ENCODE peak calls at places on chromosomes 13 and 19, in seven cellular contexts. N is Karpas-422; A is NCI-H1092 treated with DMSO at 0.1 percent for 48 hours; G is cardiac fibroblast; Z is AG08396; K is stimulated activated effector memory CD8-positive, alpha-beta T cell treated with anti-CD3 and anti-CD28 coated beads, Interleukin-12 subunit alpha, Interleukin-12 subunit beta, amount 100 ng/mL, for 72 hours; J is OCI-M1. T is an unnamed sample.

GRCh38 chr13:40458283-40459031 is 208.0 kb downstream of the FOXO1 start:
- DNase-seq in Z (no peak), N (peak; percentile 66), A (no peak), G (no peak), J (no peak), K (no peak), T (no peak)

GRCh38 chr19:11248852-11249251 is 9.4 kb downstream of the ANGPTL8 start:
- DNase-seq in J (no peak), K (no peak), N (no peak), G (no peak), Z (no peak), A (no peak), T (no peak)

GRCh38 chr19:39677931-39678889 is 22.5 kb downstream of the LGALS16 start:
- DNase-seq in N (no peak), Z (peak; percentile 7), G (no peak), A (peak; percentile 44), J (no peak), K (no peak), T (no peak)

GRCh38 chr19:39765091-39766076 is 13.3 kb upstream of the LEUTX start:
- DNase-seq in J (peak; percentile 63), K (no peak), N (peak; percentile 54), A (no peak), Z (peak; percentile 24), G (peak; percentile 59), T (peak; percentile 0)

GRCh38 chr13:94033830-94034642 is 445.4 kb downstream of the DCT start:
- DNase-seq in Z (no peak), A (no peak), N (no peak), J (no peak), G (no peak), K (no peak), T (no peak)

GRCh38 chr19:29841209-29841558 is 29.4 kb downstream of the CCNE1 start:
- DNase-seq in Z (no peak), A (no peak), J (no peak), N (no peak), K (no peak), G (no peak), T (no peak)

GRCh38 chr19:5806133-5806489 is 1.2 kb downstream of the NRTN start:
- DNase-seq in N (no peak), K (no peak), A (no peak), Z (no peak), G (no peak), J (no peak), T (no peak)

GRCh38 chr19:43483281-43483680 is 17.9 kb upstream of the LYPD3 start:
- DNase-seq in A (no peak), K (no peak), Z (no peak), G (no peak), N (no peak), J (no peak), T (no peak)

GRCh38 chr13:111335263-111335662 is 14.8 kb downstream of the TEX29 start:
- DNase-seq in G (no peak), Z (no peak), K (no peak), J (no peak), N (no peak), A (no peak), T (no peak)

GRCh38 chr19:18896421-18896841 is 473 bp upstream of the CERS1 start:
- DNase-seq in A (no peak), G (no peak), K (no peak), J (no peak), N (no peak), Z (peak; percentile 49), T (no peak)

GRCh38 chr19:30167976-30168635 is 204.1 kb upstream of the ZNF536 start:
- DNase-seq in K (no peak), J (no peak), N (no peak), A (no peak), G (no peak), Z (no peak), T (no peak)

GRCh38 chr13:83499286-83499685 is 383.0 kb downstream of the SLITRK1 start:
- DNase-seq in N (no peak), K (no peak), A (no peak), J (no peak), Z (no peak), G (no peak), T (no peak)